ENCODE peak calls at places on chromosome 3, in nine cellular contexts. U is ovary, F is A549, P is sigmoid colon, B is stomach, O is H1, G is transverse colon, A is tibial nerve, L is HepG2. T is an unnamed sample. For H3K4me1, the result is how much of the 10 kb centered on the place peaks cover.

GRCh38 chr3:41447701-41448100 is 248.4 kb downstream of the CTNNB1 start:
- DNase-seq in P (no peak), U (no peak), F (no peak), O (no peak), G (no peak), L (no peak), B (no peak), A (no peak), T (no peak)

GRCh38 chr3:150623945-150624344 is 20.8 kb downstream of the SELENOT start:
- DNase-seq in F (no peak), A (no peak), U (no peak), P (no peak), L (no peak), G (no peak), O (no peak), B (no peak), T (no peak)

GRCh38 chr3:174863488-174863887 is 4.4 kb downstream of the NAALADL2 start:
- DNase-seq in B (no peak), L (no peak), A (no peak), O (no peak), P (no peak), G (no peak), U (no peak), F (no peak), T (no peak)

GRCh38 chr3:149815318-149815717 is 2.3 kb downstream of the RNF13 start:
- DNase-seq in O (no peak), L (no peak), F (no peak), P (no peak), U (no peak), A (no peak), B (no peak), G (no peak), T (no peak)

GRCh38 chr3:11624161-11624560 is 19.6 kb downstream of the VGLL4 start:
- DNase-seq in G (no peak), U (no peak), O (no peak), F (no peak), L (no peak), A (no peak), P (no peak), B (no peak), T (no peak)

GRCh38 chr3:136925425-136926190 is 32.2 kb upstream of the IL20RB start:
- DNase-seq in P (no peak), U (no peak), B (no peak), F (no peak), L (no peak), A (no peak), O (no peak), G (no peak), T (no peak)

GRCh38 chr3:190840146-190840545 is 22.3 kb downstream of the GMNC start:
- DNase-seq in P (no peak), G (no peak), A (no peak), L (no peak), U (no peak), B (no peak), F (no peak), O (no peak), T (no peak)

GRCh38 chr3:185764168-185764988 is 60.5 kb downstream of the IGF2BP2 start:
- DNase-seq in P (no peak), L (no peak), B (no peak), O (no peak), A (no peak), U (no peak), F (no peak), G (no peak), T (no peak)

GRCh38 chr3:71152039-71152891 is 431.3 kb downstream of the FOXP1 start:
- DNase-seq in A (no peak), B (no peak), O (no peak), L (no peak), F (no peak), P (no peak), G (no peak), U (no peak), T (no peak)

GRCh38 chr3:40120816-40121215 is 188.7 kb upstream of the EIF1B start:
- DNase-seq in O (no peak), B (no peak), F (peak), G (no peak), P (no peak), A (no peak), L (no peak), U (no peak), T (no peak)

GRCh38 chr3:67655364-67656121 is 1.1 kb upstream of the SUCLG2 start:
- DNase-seq in P (no peak), B (peak), U (peak), O (no peak), F (peak), L (peak), A (no peak), G (peak), T (peak)

DNA sequence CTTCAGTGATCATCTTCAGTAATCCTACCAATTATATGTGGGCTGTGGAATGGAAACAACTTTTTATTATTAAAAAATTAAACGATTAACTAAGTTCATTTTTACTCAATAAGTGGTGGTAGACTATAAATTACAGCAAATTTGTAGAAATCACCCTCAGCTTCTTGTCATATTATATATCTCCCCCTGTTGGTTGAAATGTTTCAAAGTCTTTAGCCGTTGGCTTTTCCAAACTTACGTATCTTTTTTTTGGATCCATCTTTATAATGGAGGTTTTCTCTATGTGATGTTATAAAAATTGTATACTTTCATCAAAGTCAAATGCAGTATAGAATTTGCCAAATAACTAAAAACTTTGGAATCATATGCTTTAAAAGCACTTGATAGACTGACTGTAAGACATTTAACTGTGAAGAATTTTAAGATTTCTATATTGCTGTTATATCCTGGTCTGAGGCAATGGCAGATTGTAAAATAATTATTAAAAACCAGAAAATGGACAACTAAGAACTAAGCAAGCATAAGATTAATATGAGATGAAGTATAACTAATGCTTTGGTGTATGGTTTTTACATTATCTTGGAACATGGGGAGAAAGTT is 44.7 kb downstream of the ATP11B start:
- DNase-seq in G (no peak), O (no peak), U (no peak), P (no peak), A (no peak), B (no peak), F (peak), L (peak), T (no peak)
- TF ChIP-seq EP300 in G (no peak), O (no peak), U (no peak), P (no peak), A (no peak), B (no peak), F (no peak), L (no peak), T (no peak)

GRCh38 chr3:16176391-16177030 is 2.0 kb downstream of the GALNT15 start:
- DNase-seq in U (no peak), P (no peak), G (no peak), B (no peak), F (no peak), O (no peak), L (no peak), A (no peak), T (no peak)

GRCh38 chr3:16178628-16178988 is 4.1 kb downstream of the GALNT15 start:
- DNase-seq in P (no peak), G (no peak), U (no peak), O (no peak), L (no peak), B (no peak), A (no peak), F (no peak), T (no peak)

GRCh38 chr3:16179771-16180736 is 5.6 kb downstream of the GALNT15 start:
- DNase-seq in B (no peak), P (no peak), U (no peak), F (no peak), O (no peak), A (no peak), G (no peak), L (peak), T (no peak)

GRCh38 chr3:16179261-16179660 is 4.8 kb downstream of the GALNT15 start:
- DNase-seq in F (no peak), A (no peak), B (no peak), U (no peak), G (no peak), P (no peak), L (no peak), O (no peak), T (no peak)

GRCh38 chr3:16177962-16178627 is 3.6 kb downstream of the GALNT15 start:
- DNase-seq in U (peak), G (peak), P (peak), B (peak), A (peak), F (peak), L (peak), O (peak), T (peak)
- TF ChIP-seq POLR2A in U (peak), G (no peak), P (no peak), B (no peak), A (peak), F (no peak), L (no peak), O (no peak), T (no peak)

GRCh38 chr3:20945892-20946291 is 759.9 kb upstream of the SGO1 start:
- DNase-seq in U (no peak), O (no peak), A (no peak), B (no peak), L (no peak), F (no peak), G (no peak), P (no peak), T (no peak)
- H3K4me1 ChIP-seq in U (under half), O (under half), A (under half), B (under half), L (under half), F (under half), G (under half), P (under half), T (under half)

DNA sequence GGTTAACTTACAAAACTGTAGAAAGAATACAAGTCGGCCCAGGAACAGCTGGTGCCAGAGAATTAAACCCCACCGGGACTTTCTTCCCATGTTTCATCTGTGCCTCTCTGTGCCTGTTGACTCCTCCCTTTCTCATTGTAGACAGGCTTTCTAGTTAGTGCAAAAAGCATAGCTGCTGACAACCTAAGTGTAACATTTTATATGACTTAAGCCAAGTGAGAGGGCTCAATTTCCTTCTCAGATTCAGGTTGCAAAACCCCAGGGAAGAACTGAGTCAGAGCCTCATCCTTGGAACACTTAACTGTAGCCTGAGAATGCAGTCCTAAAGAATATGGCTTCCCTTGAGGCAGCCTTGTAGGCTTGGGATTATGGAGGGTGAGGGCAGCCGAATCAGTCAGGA is 302.5 kb upstream of the AZI2 start:
- DNase-seq in U (no peak), B (no peak), G (no peak), A (no peak), P (no peak), O (no peak), F (no peak), L (no peak), T (no peak)
- TF ChIP-seq EP300 in U (no peak), B (no peak), G (no peak), A (no peak), P (no peak), O (no peak), F (no peak), L (no peak), T (no peak)

GRCh38 chr3:49535971-49536874 is 18.1 kb upstream of the BSN start:
- DNase-seq in P (no peak), A (no peak), G (no peak), L (no peak), U (peak), F (no peak), B (no peak), O (no peak), T (no peak)

GRCh38 chr3:49533786-49534519 is 20.3 kb upstream of the BSN start:
- DNase-seq in F (no peak), P (peak), O (no peak), L (no peak), G (no peak), A (no peak), B (no peak), U (peak), T (no peak)

GRCh38 chr3:49536875-49537533 is 17.3 kb upstream of the BSN start:
- DNase-seq in F (no peak), P (no peak), A (no peak), B (no peak), O (no peak), U (no peak), G (no peak), L (no peak), T (no peak)

GRCh38 chr3:49534581-49535495 is 19.4 kb upstream of the BSN start:
- DNase-seq in F (peak), G (no peak), B (peak), U (peak), L (peak), O (peak), A (no peak), P (no peak), T (no peak)

DNA sequence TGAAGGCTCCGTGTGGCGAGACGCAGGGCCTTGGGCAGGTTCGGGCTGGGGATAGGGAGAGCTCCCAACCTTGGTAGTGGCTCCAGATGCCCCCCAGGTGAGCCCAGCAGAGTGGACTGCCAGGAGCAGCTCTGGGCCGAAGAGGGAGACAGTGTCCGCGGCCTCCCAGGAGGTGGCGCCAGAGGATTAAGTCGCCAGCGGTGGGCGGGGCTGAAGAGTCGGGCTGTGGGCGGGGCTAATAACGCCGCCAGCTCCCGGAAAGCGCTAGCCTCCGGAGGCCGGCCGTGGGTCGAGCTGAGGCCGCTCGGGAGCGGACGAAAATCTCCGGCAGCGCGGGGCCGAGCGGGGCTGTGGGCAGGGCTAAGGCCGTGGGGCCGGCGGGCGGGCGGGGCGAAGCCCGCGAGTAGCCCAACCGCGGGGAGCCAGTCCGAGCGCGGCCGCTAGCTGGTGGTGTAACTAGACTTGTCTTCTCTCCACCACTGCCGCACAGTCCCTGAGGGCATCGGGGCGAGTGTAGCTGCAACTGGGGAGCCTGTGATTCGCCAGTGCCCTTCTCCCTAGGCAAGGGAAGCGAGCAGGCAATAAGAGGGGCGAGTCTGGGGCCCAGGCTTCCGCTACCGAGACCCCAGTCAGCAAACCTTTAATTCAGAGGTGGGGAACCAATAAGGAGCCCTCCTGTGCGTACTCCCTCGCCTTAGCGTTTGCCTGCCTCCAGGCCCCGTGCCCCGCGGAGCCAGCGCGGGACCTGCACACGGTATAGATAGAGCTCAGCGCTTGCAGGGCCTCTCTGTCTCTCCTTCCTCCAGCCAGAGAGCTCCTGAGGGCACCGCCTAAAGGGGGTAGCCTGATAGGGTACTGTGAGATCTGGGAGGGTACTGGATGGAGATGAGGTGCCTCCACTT is 14.4 kb upstream of the BSN start:
- DNase-seq in F (peak), A (peak), L (peak), U (peak), O (peak), B (peak), P (peak), G (peak), T (peak)
- TF ChIP-seq POLR2A in F (peak), A (peak), L (peak), U (peak), O (peak), B (no peak), P (no peak), G (no peak), T (no peak)

DNA sequence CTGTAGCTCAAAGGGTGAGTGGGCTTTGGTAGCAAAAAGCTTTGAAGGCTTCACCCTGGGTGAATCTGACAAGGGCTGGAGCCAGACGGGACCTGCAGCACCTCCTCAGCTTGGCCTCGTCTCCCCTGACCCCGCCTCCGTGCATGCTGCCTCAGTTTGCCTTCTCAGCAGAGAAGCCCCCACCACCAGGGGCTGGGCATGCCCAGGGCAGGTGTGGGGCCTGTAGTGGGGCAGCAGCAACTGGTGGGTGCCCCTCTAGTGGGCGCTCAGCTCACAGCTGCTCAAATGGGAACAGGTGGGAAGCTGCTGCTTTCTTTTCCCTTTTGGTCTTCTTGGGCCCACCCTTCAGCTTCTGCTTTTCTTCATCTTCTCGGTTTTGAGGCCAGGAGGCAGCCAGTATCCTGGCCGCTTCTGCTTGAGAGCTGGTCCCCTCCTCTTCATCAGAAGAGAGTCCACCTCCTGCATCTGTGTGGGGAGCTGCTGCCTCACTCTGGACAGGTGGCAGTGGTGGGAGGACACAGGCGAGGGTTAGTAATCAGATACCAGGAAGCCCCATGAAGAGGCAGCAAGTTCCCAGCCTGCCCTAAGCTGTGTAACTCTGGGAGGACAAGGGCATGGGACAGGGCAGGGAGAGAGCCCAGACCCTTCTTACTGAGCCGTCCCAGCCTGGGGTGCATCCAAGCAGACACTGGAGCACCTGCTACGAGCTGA is 21.0 kb downstream of the TMEM43 start:
- DNase-seq in L (no peak), G (no peak), O (no peak), B (no peak), F (no peak), P (no peak), U (no peak), A (no peak), T (no peak)
- H3K4me1 ChIP-seq in L (under half), G (under half), O (under half), B (under half), F (under half), P (under half), U (under half), A (under half), T (half or more)

GRCh38 chr3:1232276-1232675 is 139.5 kb downstream of the CNTN6 start:
- DNase-seq in P (no peak), B (no peak), G (no peak), U (no peak), A (no peak), F (no peak), L (no peak), O (no peak), T (no peak)

DNA sequence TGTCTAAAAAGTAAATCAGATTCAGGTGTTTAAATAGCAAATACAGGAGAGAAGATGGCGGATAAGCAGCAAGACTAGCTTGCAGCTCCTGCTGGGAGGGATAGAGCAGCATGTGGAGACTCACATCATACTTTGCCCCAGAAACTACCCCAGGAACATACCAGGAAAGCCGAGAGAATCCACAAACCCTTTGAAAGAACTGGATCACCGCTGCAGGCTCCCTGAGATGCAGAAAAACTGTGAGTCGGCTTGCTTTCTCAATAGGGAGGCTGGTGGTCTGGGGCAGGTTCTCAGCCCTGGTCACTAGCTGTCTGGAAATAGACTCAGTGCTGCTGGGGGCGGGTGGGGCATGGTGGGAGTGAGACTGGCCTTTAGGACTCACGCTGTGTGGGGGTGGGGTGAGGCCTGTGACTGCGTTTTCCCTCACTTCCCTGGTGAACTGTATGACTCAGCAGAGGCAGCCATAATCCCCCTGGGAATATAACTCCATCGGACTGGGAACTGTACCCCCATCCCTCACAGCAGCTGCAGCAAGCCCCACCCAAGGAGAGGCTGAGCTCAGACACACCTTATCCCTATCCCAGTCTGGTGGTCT is 142.8 kb downstream of the CNTN6 start:
- DNase-seq in P (no peak), A (no peak), U (no peak), L (no peak), F (no peak), O (no peak), G (no peak), B (no peak), T (no peak)
- TF ChIP-seq EP300 in P (no peak), A (no peak), U (no peak), L (no peak), F (no peak), O (no peak), G (no peak), B (no peak), T (no peak)

GRCh38 chr3:122578110-122578740 is 775 bp downstream of the PARP15 start:
- DNase-seq in B (no peak), O (no peak), U (no peak), G (no peak), P (no peak), L (no peak), A (no peak), F (no peak), T (no peak)

GRCh38 chr3:122581622-122582021 is 4.2 kb downstream of the PARP15 start:
- DNase-seq in P (no peak), G (no peak), B (no peak), A (no peak), U (no peak), O (no peak), L (no peak), F (no peak), T (no peak)

GRCh38 chr3:122577409-122578028 is at the start of gene PARP15:
- DNase-seq in O (peak), L (no peak), G (peak), P (no peak), U (no peak), F (no peak), B (no peak), A (no peak), T (no peak)

GRCh38 chr3:122572940-122573412 is 4.5 kb upstream of the PARP15 start:
- DNase-seq in L (peak), P (no peak), A (no peak), F (peak), U (peak), O (peak), G (no peak), B (peak), T (no peak)

GRCh38 chr3:122576174-122576940 is 1.1 kb upstream of the PARP15 start:
- DNase-seq in B (no peak), U (no peak), O (no peak), P (no peak), L (no peak), G (no peak), A (no peak), F (no peak), T (no peak)
- TF ChIP-seq POLR2A in B (no peak), U (no peak), O (no peak), P (no peak), L (no peak), G (no peak), A (no peak), F (no peak), T (no peak)